ENCODE peak calls at places on chromosomes 4 and X, in seven cellular contexts. J is GM12878, T is K562, I is HCT116, K is SK-N-SH, U is H1, L is HepG2. A is an unnamed sample.

GRCh38 chr4:10094841-10095240 is 21.8 kb downstream of the WDR1 start:
- DNase-seq in J (no peak), T (no peak), I (no peak), U (no peak), L (no peak), K (no peak), A (no peak)

GRCh38 chr4:176436500-176436973 is 116.8 kb downstream of the SPCS3 start:
- DNase-seq in J (no peak), L (no peak), I (no peak), T (no peak), U (no peak), K (no peak), A (no peak)

GRCh38 chrX:151791961-151792360 is 57.4 kb downstream of the CNGA2 start:
- DNase-seq in J (no peak), L (no peak), U (no peak), I (no peak), T (no peak), K (no peak), A (no peak)

GRCh38 chr4:13700196-13701140 is 72.9 kb upstream of the BOD1L1 start:
- DNase-seq in U (no peak), L (no peak), T (no peak), K (no peak), J (no peak), I (no peak), A (no peak)

GRCh38 chrX:45697591-45697990 is 496.9 kb upstream of the DIPK2B start:
- DNase-seq in I (no peak), K (no peak), U (no peak), T (no peak), J (no peak), L (no peak), A (no peak)

GRCh38 chrX:54786972-54787371 is 11.1 kb downstream of the ITIH6 start:
- DNase-seq in K (no peak), T (no peak), I (no peak), J (no peak), U (no peak), L (no peak), A (peak)

GRCh38 chr4:73447701-73448100 is 11.7 kb downstream of the AFP start:
- DNase-seq in J (no peak), K (no peak), L (no peak), I (no peak), U (no peak), T (no peak), A (no peak)

GRCh38 chr4:80307183-80307735 is 28.3 kb upstream of the CFAP299 start:
- DNase-seq in L (no peak), T (no peak), J (no peak), U (no peak), I (no peak), K (no peak), A (no peak)

GRCh38 chrX:40007746-40008705 is 89.7 kb downstream of the BCOR start:
- DNase-seq in J (no peak), L (no peak), U (no peak), I (no peak), T (no peak), K (peak), A (no peak)

GRCh38 chr4:181761130-181761529 is 482.1 kb upstream of the TENM3 start:
- DNase-seq in T (no peak), U (no peak), L (no peak), I (no peak), K (no peak), J (no peak), A (no peak)

GRCh38 chrX:1222511-1223252 is 10.2 kb upstream of the CRLF2 start:
- DNase-seq in U (no peak), K (no peak), T (no peak), L (peak), J (no peak), I (no peak), A (no peak)

GRCh38 chrX:141924293-141924692 is 20.6 kb downstream of the MAGEC1 start:
- DNase-seq in L (no peak), U (no peak), K (no peak), I (no peak), J (no peak), T (no peak), A (no peak)

GRCh38 chr4:78244691-78245485 is 187.8 kb downstream of the FRAS1 start:
- DNase-seq in J (no peak), U (no peak), T (no peak), K (no peak), I (no peak), L (no peak), A (no peak)

GRCh38 chr4:1002131-1002630 is 9.0 kb upstream of the SLC26A1 start:
- DNase-seq in I (no peak), J (no peak), U (no peak), T (no peak), K (no peak), L (no peak), A (no peak)

GRCh38 chr4:19047481-19047880 is 1025.9 kb upstream of the LCORL start:
- DNase-seq in K (no peak), J (no peak), U (no peak), T (no peak), I (no peak), L (no peak), A (no peak)

GRCh38 chr4:121277194-121278105 is 103.4 kb downstream of the QRFPR start:
- DNase-seq in K (peak), J (no peak), I (peak), L (peak), U (no peak), T (no peak), A (peak)

GRCh38 chrX:8647176-8647575 is 84.8 kb downstream of the ANOS1 start:
- DNase-seq in K (no peak), U (no peak), J (no peak), L (no peak), T (no peak), I (no peak), A (no peak)

GRCh38 chrX:47311857-47312774 is 58.3 kb upstream of the ZNF157 start:
- DNase-seq in L (peak), I (peak), T (peak), J (no peak), U (no peak), K (peak), A (peak)

GRCh38 chr4:26753642-26754041 is 107.0 kb upstream of the STIM2 start:
- DNase-seq in J (no peak), I (no peak), L (no peak), U (no peak), K (no peak), T (no peak), A (peak)

GRCh38 chr4:74623041-74623440 is 171.3 kb downstream of the BTC start:
- DNase-seq in U (no peak), I (peak), J (no peak), T (peak), L (peak), K (peak), A (peak)

GRCh38 chr4:74627093-74627492 is 167.2 kb downstream of the BTC start:
- DNase-seq in J (no peak), L (no peak), K (no peak), U (no peak), I (no peak), T (no peak), A (no peak)

GRCh38 chr4:74625981-74626380 is 168.3 kb downstream of the BTC start:
- DNase-seq in K (no peak), J (no peak), I (no peak), T (no peak), L (no peak), U (no peak), A (no peak)

GRCh38 chr4:74621616-74622015 is 172.7 kb downstream of the BTC start:
- DNase-seq in K (no peak), U (no peak), I (no peak), L (no peak), T (no peak), J (no peak), A (no peak)

GRCh38 chr4:74624351-74625151 is 169.8 kb downstream of the BTC start:
- DNase-seq in L (peak), I (peak), U (no peak), J (no peak), T (no peak), K (no peak), A (peak)
- TF ChIP-seq JUND in L (no peak), I (no peak), U (no peak), J (no peak), T (peak), K (peak), A (no peak)

GRCh38 chr4:185846550-185847210 is 34.7 kb upstream of the SORBS2 start:
- DNase-seq in I (no peak), L (no peak), T (no peak), K (peak), U (no peak), J (no peak), A (no peak)
- TF ChIP-seq JUND in I (no peak), L (no peak), T (no peak), K (no peak), U (no peak), J (no peak), A (no peak)

GRCh38 chr4:185965456-185966384 is 103.2 kb upstream of the TLR3 start:
- DNase-seq in K (no peak), T (no peak), L (no peak), I (no peak), J (peak), U (no peak), A (no peak)
- TF ChIP-seq JUND in K (no peak), T (no peak), L (no peak), I (no peak), J (no peak), U (no peak), A (no peak)

DNA sequence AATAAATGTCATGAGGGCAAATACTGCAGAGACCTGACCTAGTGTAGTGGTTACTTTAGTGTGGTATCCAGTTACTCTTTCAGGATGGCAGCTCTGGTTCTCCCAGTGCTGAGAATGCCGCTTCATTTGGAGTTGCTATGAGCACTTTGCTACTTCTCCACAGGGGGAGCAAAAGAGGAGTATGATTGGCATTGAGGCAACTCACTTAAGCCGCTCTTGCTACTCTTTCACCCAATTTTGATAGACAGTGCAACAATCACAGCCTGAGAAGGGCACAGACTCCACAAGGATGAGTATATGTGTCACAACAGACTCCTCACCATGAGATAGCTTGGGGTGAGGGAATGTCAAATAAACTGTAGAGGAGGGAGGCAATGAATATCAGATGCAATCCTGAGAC is 81.2 kb downstream of the NPY1R start:
- DNase-seq in U (no peak), T (no peak), I (peak), L (peak), K (peak), J (no peak), A (no peak)
- TF ChIP-seq JUND in U (no peak), T (no peak), I (no peak), L (no peak), K (no peak), J (no peak), A (no peak)

DNA sequence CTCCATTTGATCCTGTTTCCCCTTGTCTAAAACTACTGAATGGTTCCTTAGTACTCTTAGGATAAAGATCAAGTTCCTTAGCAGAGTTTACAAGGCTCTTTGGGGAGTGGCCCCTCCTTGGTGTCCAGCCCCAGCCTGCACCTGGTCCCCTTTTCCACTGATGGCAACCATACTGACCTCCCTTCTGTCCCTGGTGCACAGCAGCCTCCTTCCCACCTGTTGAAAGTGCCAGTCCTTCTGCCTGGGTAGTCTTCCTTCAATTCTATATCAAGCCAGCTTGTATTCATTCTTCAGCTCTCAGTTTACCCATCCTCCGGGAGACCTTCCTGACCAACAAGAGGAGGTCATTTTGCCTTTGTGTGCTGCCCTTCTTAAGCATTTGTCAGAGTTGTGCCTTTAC is 30.4 kb upstream of the NMU start:
- DNase-seq in T (no peak), K (no peak), L (no peak), U (no peak), J (no peak), I (no peak), A (no peak)
- TF ChIP-seq JUND in T (no peak), K (no peak), L (no peak), U (no peak), J (no peak), I (no peak), A (no peak)

GRCh38 chr4:107736037-107736436 is 16.0 kb upstream of the PAPSS1 start:
- DNase-seq in J (no peak), U (no peak), K (no peak), L (no peak), T (no peak), I (no peak), A (no peak)

GRCh38 chr4:107734120-107734519 is 14.1 kb upstream of the PAPSS1 start:
- DNase-seq in L (no peak), J (no peak), T (peak), I (no peak), K (peak), U (no peak), A (no peak)

GRCh38 chr4:107737470-107737869 is 17.4 kb upstream of the PAPSS1 start:
- DNase-seq in T (no peak), K (no peak), U (no peak), I (no peak), L (no peak), J (no peak), A (no peak)

GRCh38 chr4:107740381-107740780 is 20.3 kb upstream of the PAPSS1 start:
- DNase-seq in T (no peak), K (no peak), L (no peak), J (no peak), U (no peak), I (no peak), A (peak)

DNA sequence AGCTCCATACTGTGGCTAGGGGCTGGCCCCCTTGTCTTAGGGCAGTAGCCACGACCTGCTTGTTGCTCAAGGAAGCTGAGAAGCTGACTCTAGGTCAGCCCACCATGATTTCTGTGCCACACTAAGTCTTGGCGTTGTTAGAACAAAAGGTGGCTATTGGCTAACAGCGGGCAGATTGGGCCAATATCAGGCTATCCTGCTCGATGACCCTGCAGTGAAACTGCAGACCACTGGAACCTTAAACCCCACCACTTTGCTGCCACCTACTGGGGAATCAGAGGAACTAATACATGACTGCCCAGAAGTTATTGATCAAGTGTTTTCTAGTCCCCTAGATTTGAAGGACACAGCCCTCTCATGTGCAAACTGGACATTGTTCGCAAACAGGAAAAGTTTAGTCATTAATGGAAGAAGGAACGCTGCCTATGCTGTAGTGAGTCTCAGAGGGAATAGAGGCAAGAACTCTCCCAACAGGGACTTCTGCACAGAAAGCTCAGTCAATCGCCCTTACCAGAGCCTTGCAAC is 17.0 kb upstream of the PAPSS1 start:
- DNase-seq in J (no peak), K (peak), I (peak), L (peak), U (no peak), T (peak), A (peak)
- TF ChIP-seq JUND in J (no peak), K (no peak), I (no peak), L (peak), U (no peak), T (no peak), A (no peak)

DNA sequence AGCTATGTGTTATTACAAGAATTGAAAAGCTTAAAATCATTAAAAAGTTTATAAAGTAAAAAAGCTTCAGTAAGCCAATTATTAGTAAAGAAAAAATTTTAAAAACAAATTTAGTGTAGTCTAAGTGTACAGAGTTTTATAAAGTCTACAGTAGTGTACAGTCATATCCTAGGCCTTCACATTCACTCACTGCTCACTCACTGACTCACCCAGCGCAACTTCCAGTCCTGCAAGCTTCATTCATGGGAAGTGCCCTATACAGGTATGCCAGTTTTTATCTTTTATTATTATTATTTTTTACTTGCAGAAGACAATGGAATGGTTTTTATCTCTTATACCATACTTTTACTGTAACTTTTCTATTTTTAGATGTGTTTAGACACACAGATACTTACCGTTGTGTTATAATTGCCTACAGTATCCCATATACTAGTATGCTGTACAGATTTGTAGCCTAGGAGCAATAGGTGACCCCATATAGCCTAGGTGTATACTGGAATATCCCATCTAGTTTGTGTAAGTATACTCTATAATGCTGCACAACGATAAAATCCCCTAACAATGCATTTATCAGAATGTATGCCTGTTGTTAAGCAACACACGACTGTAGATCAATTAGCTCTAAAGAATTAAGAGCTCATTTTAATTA is 230.7 kb downstream of the DCLK2 start:
- DNase-seq in I (no peak), U (no peak), L (no peak), J (no peak), T (no peak), K (no peak), A (no peak)
- TF ChIP-seq JUND in I (no peak), U (no peak), L (no peak), J (no peak), T (no peak), K (peak), A (no peak)

DNA sequence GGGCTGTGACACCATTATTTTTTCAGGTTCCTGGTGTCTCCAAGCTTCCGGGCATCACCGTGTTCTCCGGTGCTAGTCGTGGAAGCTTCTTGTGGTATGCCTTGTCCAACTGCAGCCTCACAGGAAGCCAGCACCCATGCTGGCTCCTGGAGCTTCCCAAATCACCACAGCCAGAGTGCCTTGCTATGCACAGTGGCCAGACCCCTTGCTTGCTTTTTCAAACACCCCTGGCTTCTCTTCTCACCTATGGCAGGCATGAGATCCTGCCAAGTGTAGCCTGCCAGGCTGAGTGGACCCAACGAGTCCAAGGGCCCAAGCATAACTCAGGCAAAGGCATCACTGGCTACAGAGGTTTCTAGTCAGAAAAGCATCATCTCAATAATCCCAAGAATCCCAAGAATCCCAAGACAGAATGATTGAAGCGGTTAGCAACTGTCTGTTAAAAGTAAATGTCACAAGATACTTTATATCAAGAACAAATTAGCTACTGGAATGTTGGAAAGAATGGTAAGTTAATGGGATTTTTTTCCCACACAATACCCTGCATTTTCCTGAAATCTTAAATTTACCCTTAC is 1522.9 kb downstream of the PCDH18 start:
- DNase-seq in L (no peak), J (no peak), I (no peak), U (no peak), T (no peak), K (no peak), A (no peak)
- TF ChIP-seq JUND in L (no peak), J (no peak), I (no peak), U (no peak), T (no peak), K (no peak), A (no peak)

GRCh38 chr4:125550769-125551168 is 236.0 kb downstream of the FAT4 start:
- DNase-seq in U (no peak), T (no peak), K (no peak), I (no peak), J (no peak), L (no peak), A (no peak)

GRCh38 chr4:125551967-125552366 is 237.2 kb downstream of the FAT4 start:
- DNase-seq in L (no peak), K (no peak), J (no peak), U (no peak), I (no peak), T (no peak), A (no peak)

GRCh38 chr4:125546272-125546671 is 231.5 kb downstream of the FAT4 start:
- DNase-seq in K (no peak), L (no peak), J (no peak), T (no peak), U (no peak), I (no peak), A (no peak)

GRCh38 chr4:125551451-125551850 is 236.7 kb downstream of the FAT4 start:
- DNase-seq in I (no peak), K (no peak), L (no peak), U (no peak), J (no peak), T (no peak), A (no peak)

DNA sequence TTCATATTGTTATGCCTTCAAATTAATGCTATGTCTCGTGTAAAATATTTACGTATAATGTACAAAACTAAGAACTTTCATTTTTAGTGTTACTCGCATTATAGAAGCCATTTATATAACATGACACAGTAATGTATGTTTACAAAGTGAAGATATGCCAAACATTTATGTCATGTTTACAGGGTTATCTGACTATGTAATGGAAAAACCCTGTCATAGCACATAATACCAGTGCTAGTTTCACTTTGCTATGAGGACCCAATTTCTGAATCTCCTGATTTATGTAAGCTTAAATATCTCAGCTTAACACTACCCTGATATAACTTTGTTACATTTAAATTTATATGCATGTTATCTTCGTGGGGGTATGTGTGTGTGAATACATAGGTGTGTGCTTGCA is 233.1 kb downstream of the FAT4 start:
- DNase-seq in J (no peak), T (no peak), U (no peak), I (no peak), K (no peak), L (no peak), A (no peak)
- TF ChIP-seq JUND in J (no peak), T (no peak), U (no peak), I (no peak), K (no peak), L (no peak), A (no peak)